ENCODE peak calls at places on chromosomes 7 and 10, in five cellular contexts. L is activated T-cell treated with anti-CD3 and anti-CD28 coated beads, Interleukin-2, amount 50 U/mL, for 4 hours; U is stimulated activated CD4-positive, alpha-beta T cell treated with anti-CD3 and anti-CD28 coated beads, Interleukin-1b, Interleukin-23, amount 100 ng/mL, for 24 hours; B is hepatic stellate cell; A is Peyer's patch. Z is an unnamed sample.

GRCh38 chr7:130840599-130840998 is 106.6 kb upstream of the KLF14 start:
- DNase-seq in L (no peak), U (no peak), B (no peak), A (no peak), Z (no peak)

GRCh38 chr10:73408061-73408460 is 5.8 kb downstream of the ANXA7 start:
- DNase-seq in L (no peak), U (no peak), B (no peak), A (no peak), Z (no peak)

GRCh38 chr10:69232736-69233135 is 12.6 kb downstream of the HKDC1 start:
- DNase-seq in L (peak), U (no peak), B (no peak), A (peak), Z (no peak)

GRCh38 chr10:49272251-49273081 is 26.5 kb upstream of the C10orf71 start:
- DNase-seq in L (no peak), U (no peak), B (peak), A (no peak), Z (no peak)

GRCh38 chr7:119572132-119572531 is 700.8 kb upstream of the KCND2 start:
- DNase-seq in L (no peak), U (no peak), B (no peak), A (no peak), Z (no peak)

GRCh38 chr10:119401671-119402395 is 140.7 kb downstream of the RGS10 start:
- DNase-seq in L (no peak), U (no peak), B (peak), A (peak), Z (no peak)

GRCh38 chr10:117168135-117168674 is 29.1 kb upstream of the KCNK18 start:
- DNase-seq in L (peak), U (peak), B (peak), A (peak), Z (peak)

GRCh38 chr7:16914771-16915170 is 33.0 kb upstream of the AGR3 start:
- DNase-seq in L (no peak), U (no peak), B (no peak), A (peak), Z (no peak)

GRCh38 chr7:142359694-142360279 is 101.9 kb upstream of the PRSS58 start:
- DNase-seq in L (no peak), U (no peak), B (no peak), A (no peak), Z (no peak)

GRCh38 chr7:85119934-85120333 is 66.9 kb downstream of the SEMA3D start:
- DNase-seq in L (no peak), U (no peak), B (no peak), A (no peak), Z (no peak)

GRCh38 chr7:159010951-159011820 is 133.5 kb downstream of the VIPR2 start:
- DNase-seq in L (no peak), U (no peak), B (no peak), A (no peak), Z (no peak)

GRCh38 chr7:40765633-40766032 is 630.8 kb downstream of the SUGCT start:
- DNase-seq in L (no peak), U (no peak), B (no peak), A (no peak), Z (no peak)

GRCh38 chr10:129613377-129613980 is 146.4 kb downstream of the MGMT start:
- DNase-seq in L (no peak), U (no peak), B (no peak), A (no peak), Z (no peak)